ENCODE peak calls at places on chromosomes 11 and 22, in six cellular contexts. E, U, Z, W, N and X are unnamed samples. For H4K20me1, the result is how much of the 10 kb centered on the place peaks cover.

GRCh38 chr11:130606781-130607511 is 158.5 kb downstream of the ADAMTS15 start:
- DNase-seq in Z (peak), E (no peak), W (no peak), U (no peak), N (peak), X (no peak)

GRCh38 chr22:11626422-11626773 is 3901.6 kb upstream of the OR11H1 start:
- DNase-seq in N (no peak), E (no peak), U (no peak), Z (no peak), W (no peak), X (no peak)

GRCh38 chr11:123560001-123560400 is 94.4 kb downstream of the SCN3B start:
- DNase-seq in E (no peak), U (no peak), W (no peak), Z (peak), N (peak), X (peak)

GRCh38 chr22:30606455-30607299 is at the start of gene TCN2:
- DNase-seq in E (peak), N (peak), W (peak), U (no peak), Z (peak), X (peak)

GRCh38 chr11:126510621-126511370 is 155.3 kb downstream of the ST3GAL4 start:
- DNase-seq in W (no peak), Z (peak), U (no peak), E (no peak), N (no peak), X (peak)

GRCh38 chr11:61489833-61490585 is 18.5 kb upstream of the LRRC10B start:
- DNase-seq in E (no peak), U (no peak), Z (peak), N (peak), W (no peak), X (peak)

GRCh38 chr11:128195057-128195751 is 392.2 kb downstream of the ETS1 start:
- DNase-seq in W (no peak), E (peak), Z (no peak), N (no peak), U (no peak), X (no peak)

GRCh38 chr22:46695346-46696224 is 42.5 kb downstream of the CERK start:
- DNase-seq in E (no peak), Z (no peak), U (no peak), W (no peak), N (no peak), X (no peak)

GRCh38 chr11:60170566-60170965 is 12.3 kb downstream of the MS4A6A start:
- DNase-seq in Z (no peak), N (no peak), W (peak), U (no peak), E (no peak), X (no peak)

GRCh38 chr22:24751518-24751917 is 23.0 kb downstream of the PIWIL3 start:
- DNase-seq in N (no peak), Z (no peak), E (no peak), W (peak), U (no peak), X (no peak)

GRCh38 chr11:17978553-17979287 is 34.1 kb downstream of the SERGEF start:
- DNase-seq in E (peak), Z (peak), W (peak), U (no peak), N (peak), X (peak)

GRCh38 chr11:45031912-45032519 is 81.3 kb upstream of the TP53I11 start:
- DNase-seq in Z (no peak), N (no peak), E (no peak), U (no peak), W (no peak), X (no peak)

GRCh38 chr11:34302046-34302921 is 55.5 kb downstream of the ABTB2 start:
- DNase-seq in Z (peak), E (no peak), W (peak), U (peak), N (peak), X (no peak)

GRCh38 chr22:47645450-47645914 is 883.0 kb downstream of the TBC1D22A start:
- DNase-seq in Z (no peak), W (no peak), N (no peak), E (peak), U (no peak), X (no peak)

GRCh38 chr22:46043816-46044717 is 67.1 kb upstream of the WNT7B start:
- DNase-seq in Z (no peak), E (no peak), N (peak), U (no peak), W (peak), X (no peak)

GRCh38 chr11:47918882-47919495 is 61.4 kb upstream of the PTPRJ start:
- DNase-seq in U (no peak), W (peak), E (no peak), N (peak), Z (peak), X (no peak)

GRCh38 chr22:30390974-30391691 is 3.9 kb upstream of the RNF215 start:
- DNase-seq in W (peak), E (peak), U (peak), N (peak), Z (peak), X (peak)

GRCh38 chr22:22772883-22773282 is 114.7 kb upstream of the IGLL5 start:
- DNase-seq in Z (no peak), N (no peak), U (no peak), W (no peak), E (no peak), X (no peak)

GRCh38 chr11:2928605-2929510 is at the start of gene PHLDA2:
- DNase-seq in U (peak), E (peak), W (peak), Z (peak), N (peak), X (peak)

GRCh38 chr11:80937831-80938230 is 1497.0 kb upstream of the TENM4 start:
- DNase-seq in Z (no peak), W (peak), N (peak), E (no peak), U (no peak), X (no peak)

GRCh38 chr11:36249271-36249670 is 40.0 kb downstream of the COMMD9 start:
- DNase-seq in N (peak), W (peak), Z (peak), E (no peak), U (no peak), X (no peak)

GRCh38 chr11:36149538-36150242 is 139.5 kb downstream of the COMMD9 start:
- DNase-seq in N (peak), W (peak), U (peak), E (peak), Z (peak), X (peak)

GRCh38 chr11:67594480-67594879 is 10.9 kb downstream of the GSTP1 start:
- DNase-seq in U (no peak), Z (no peak), E (no peak), W (no peak), N (no peak), X (no peak)

GRCh38 chr11:73914284-73914683 is 36.5 kb upstream of the DNAJB13 start:
- DNase-seq in U (no peak), N (no peak), Z (no peak), W (no peak), E (peak), X (no peak)

GRCh38 chr22:31248138-31248745 is 36.1 kb downstream of the LIMK2 start:
- DNase-seq in E (peak), N (peak), Z (peak), W (peak), U (no peak), X (peak)

GRCh38 chr11:95723353-95723942 is 66.1 kb downstream of the FAM76B start:
- DNase-seq in N (peak), E (no peak), W (peak), Z (no peak), U (no peak), X (no peak)

GRCh38 chr22:23681026-23681809 is 9.6 kb upstream of the RGL4 start:
- DNase-seq in Z (no peak), E (no peak), U (no peak), W (no peak), N (no peak), X (no peak)

GRCh38 chr22:24156146-24156914 is 25.0 kb upstream of the SUSD2 start:
- DNase-seq in U (no peak), E (no peak), W (peak), Z (peak), N (peak), X (peak)

GRCh38 chr11:73327812-73328364 is 19.8 kb downstream of the ARHGEF17 start:
- DNase-seq in Z (no peak), W (no peak), N (no peak), E (no peak), U (no peak), X (no peak)

GRCh38 chr11:32215157-32215556 is 124.3 kb downstream of the RCN1 start:
- DNase-seq in N (no peak), U (no peak), W (no peak), Z (no peak), E (no peak), X (no peak)

GRCh38 chr11:45180888-45181594 is 34.6 kb downstream of the PRDM11 start:
- DNase-seq in N (peak), Z (peak), U (peak), W (peak), E (peak), X (peak)

GRCh38 chr11:18492888-18493287 is 33.9 kb downstream of the TSG101 start:
- DNase-seq in Z (no peak), W (peak), U (no peak), N (peak), E (peak), X (no peak)

GRCh38 chr22:49866134-49866533 is 12.5 kb downstream of the ZBED4 start:
- DNase-seq in N (no peak), U (no peak), Z (no peak), W (no peak), E (no peak), X (no peak)

GRCh38 chr11:117909611-117910382 is 19.4 kb downstream of the TMPRSS13 start:
- DNase-seq in W (no peak), Z (no peak), E (peak), N (no peak), U (no peak), X (no peak)

GRCh38 chr22:48711031-48711431 is 1116.6 kb downstream of the BRD1 start:
- DNase-seq in N (no peak), W (no peak), E (no peak), U (no peak), Z (no peak), X (no peak)

GRCh38 chr11:117857734-117858369 is 18.6 kb downstream of the FXYD6 start:
- DNase-seq in Z (no peak), E (no peak), U (no peak), W (no peak), N (no peak), X (no peak)

DNA sequence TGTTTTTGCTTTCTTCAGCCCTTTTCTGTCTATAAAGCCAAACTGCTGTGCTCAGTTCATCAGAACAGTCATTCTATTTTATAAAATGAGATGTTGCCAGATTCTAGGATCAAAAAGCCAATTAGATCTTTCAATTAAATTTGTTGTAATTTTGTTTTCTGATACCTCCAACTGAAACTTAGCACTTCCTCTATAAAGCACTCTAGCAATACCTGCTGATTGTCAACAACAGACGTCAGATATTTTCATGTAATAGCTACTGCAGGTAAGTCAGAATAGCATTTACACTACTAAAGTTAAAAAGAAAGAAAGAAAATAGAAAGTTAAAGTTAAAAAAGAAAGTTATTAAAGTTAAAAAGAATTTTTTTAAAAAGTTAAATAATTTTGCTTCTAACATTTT is 19.6 kb downstream of the RRAS2 start:
- DNase-seq in N (no peak), Z (no peak), U (no peak), W (no peak), E (no peak), X (no peak)
- H4K20me1 ChIP-seq in N (under half), Z (half or more), U (under half), W (under half), E (under half), X (under half)

DNA sequence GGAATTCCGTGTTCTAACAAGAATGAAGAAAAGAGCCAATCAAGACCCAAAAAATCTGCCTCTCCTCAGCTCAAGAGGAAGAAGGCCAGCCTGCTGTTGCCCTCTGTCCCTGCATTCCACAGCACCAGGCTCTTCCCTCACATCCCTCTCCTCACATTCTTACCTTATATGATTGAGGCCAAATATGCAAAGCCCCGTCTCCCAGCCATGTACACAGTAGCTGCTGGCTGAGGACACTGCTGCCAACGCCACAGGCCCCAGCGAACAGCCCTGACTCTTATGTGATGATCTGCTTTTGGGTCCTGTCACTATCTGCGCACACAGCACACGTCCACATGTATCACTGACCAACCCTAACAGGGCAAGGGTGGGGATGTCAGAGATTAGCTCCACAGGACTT is 60.2 kb downstream of the MICAL3 start:
- DNase-seq in W (no peak), N (peak), Z (no peak), U (no peak), E (no peak), X (peak)
- H4K20me1 ChIP-seq in W (under half), N (under half), Z (under half), U (under half), E (under half), X (under half)

DNA sequence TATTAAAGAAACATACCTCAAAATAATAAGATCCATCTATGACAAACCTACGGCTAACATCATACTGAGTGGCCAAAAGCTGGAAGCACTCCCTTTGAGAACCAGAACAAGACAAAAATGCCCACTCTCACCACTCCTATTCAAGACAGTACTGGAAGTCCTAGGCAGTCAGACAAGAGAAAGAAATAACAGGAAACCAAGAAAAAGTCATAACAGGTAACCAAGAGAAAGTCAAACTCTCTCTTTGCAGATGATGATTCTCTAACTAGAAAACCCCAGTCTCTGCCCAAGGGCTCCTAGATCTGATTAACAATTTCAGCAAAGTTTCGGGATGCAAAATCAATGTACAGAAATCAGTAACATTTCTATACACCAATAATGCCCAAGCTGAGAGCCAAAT is 35.6 kb downstream of the TMEM123 start:
- DNase-seq in Z (no peak), U (no peak), N (no peak), E (no peak), W (no peak), X (no peak)
- H4K20me1 ChIP-seq in Z (under half), U (under half), N (under half), E (under half), W (under half), X (under half)

GRCh38 chr11:12512826-12513395 is 135.5 kb downstream of the PARVA start:
- DNase-seq in W (no peak), U (no peak), Z (no peak), E (no peak), N (no peak), X (peak)

GRCh38 chr11:12516387-12517110 is 139.2 kb downstream of the PARVA start:
- DNase-seq in E (no peak), Z (no peak), N (no peak), U (no peak), W (no peak), X (no peak)

GRCh38 chr11:12508151-12508740 is 130.9 kb downstream of the PARVA start:
- DNase-seq in N (peak), W (no peak), Z (peak), U (no peak), E (no peak), X (no peak)

GRCh38 chr11:12509371-12509770 is 132.0 kb downstream of the PARVA start:
- DNase-seq in W (no peak), Z (no peak), N (no peak), E (no peak), U (no peak), X (no peak)

DNA sequence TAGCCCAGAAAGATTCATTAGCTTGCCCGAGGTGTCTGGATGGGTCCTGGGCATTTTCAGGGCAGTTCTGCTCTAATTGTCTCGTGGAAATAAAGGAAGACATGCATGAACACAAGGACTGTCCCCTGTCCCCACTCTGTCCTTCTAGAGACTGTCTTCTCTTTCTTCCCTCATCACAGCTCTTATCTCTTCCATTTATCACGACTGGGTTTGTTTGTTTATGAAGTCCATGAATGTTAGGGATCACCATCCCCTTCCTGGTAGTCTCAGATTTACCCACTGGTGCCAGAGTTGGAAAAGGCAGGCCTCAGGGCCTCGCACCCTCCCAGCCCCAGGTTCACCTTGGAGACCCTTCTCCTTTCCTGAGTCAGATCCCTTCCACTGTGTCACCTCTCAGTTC is 134.8 kb downstream of the PARVA start:
- DNase-seq in E (no peak), N (no peak), W (no peak), Z (no peak), U (no peak), X (no peak)
- H4K20me1 ChIP-seq in E (under half), N (under half), W (under half), Z (under half), U (under half), X (under half)

GRCh38 chr22:20111689-20112622 is 3.9 kb upstream of the RANBP1 start:
- DNase-seq in E (no peak), Z (no peak), W (no peak), U (no peak), N (no peak), X (no peak)

GRCh38 chr22:20115691-20116375 is at the start of gene RANBP1:
- DNase-seq in Z (no peak), E (peak), N (no peak), U (no peak), W (no peak), X (peak)

GRCh38 chr22:20112623-20113511 is 3.0 kb upstream of the RANBP1 start:
- DNase-seq in N (no peak), E (no peak), Z (no peak), W (no peak), U (no peak), X (no peak)

GRCh38 chr22:20114506-20115475 is 1.1 kb upstream of the RANBP1 start:
- DNase-seq in Z (no peak), N (no peak), E (no peak), U (no peak), W (no peak), X (no peak)

GRCh38 chr22:20113551-20114310 is 2.2 kb upstream of the RANBP1 start:
- DNase-seq in E (no peak), N (no peak), Z (no peak), W (no peak), U (no peak), X (no peak)
- H4K20me1 ChIP-seq in E (under half), N (under half), Z (under half), W (under half), U (under half), X (under half)

GRCh38 chr22:39312410-39312809 is 7.0 kb downstream of the RPL3 start:
- DNase-seq in U (no peak), N (no peak), W (no peak), Z (no peak), E (no peak), X (no peak)
- H4K20me1 ChIP-seq in U (under half), N (under half), W (under half), Z (half or more), E (half or more), X (half or more)

GRCh38 chr22:35891442-35891841 is 137.2 kb downstream of the RBFOX2 start:
- DNase-seq in Z (no peak), N (no peak), U (no peak), W (no peak), E (no peak), X (no peak)
- H4K20me1 ChIP-seq in Z (half or more), N (under half), U (under half), W (under half), E (under half), X (half or more)